ENCODE peak calls at places on chromosomes 3 and 15, in four cellular contexts. A is K562, M is A549, X is SK-N-SH. L is an unnamed sample. For H3K9me3, the result is how much of the 10 kb centered on the place peaks cover.

GRCh38 chr3:64242435-64242834 is 17.2 kb upstream of the PRICKLE2 start:
- DNase-seq in A (no peak), M (no peak), X (no peak), L (no peak)

GRCh38 chr3:53218136-53218535 is 37.7 kb downstream of the TKT start:
- DNase-seq in A (no peak), M (no peak), X (no peak), L (no peak)

GRCh38 chr15:69824075-69824876 is 273.4 kb downstream of the TLE3 start:
- DNase-seq in A (no peak), M (no peak), X (no peak), L (no peak)

GRCh38 chr3:120093923-120094775 is at the start of gene GSK3B:
- DNase-seq in A (peak), M (peak), X (peak), L (peak)

GRCh38 chr3:133943639-133944131 is 48.0 kb upstream of the RAB6B start:
- DNase-seq in A (peak), M (peak), X (no peak), L (peak)

GRCh38 chr15:70029297-70029701 is 68.4 kb downstream of the TLE3 start:
- DNase-seq in A (no peak), M (no peak), X (no peak), L (peak)

GRCh38 chr3:171168086-171168485 is 141.6 kb upstream of the SLC2A2 start:
- DNase-seq in A (peak), M (peak), X (no peak), L (no peak)

GRCh38 chr3:69542265-69543079 is 156.6 kb upstream of the FRMD4B start:
- DNase-seq in A (no peak), M (no peak), X (peak), L (no peak)

GRCh38 chr3:94928921-94929320 is 866.1 kb downstream of the NSUN3 start:
- DNase-seq in A (peak), M (peak), X (no peak), L (no peak)

GRCh38 chr3:101779047-101779807 is at the start of gene NXPE3:
- DNase-seq in A (peak), M (peak), X (peak), L (peak)

GRCh38 chr3:101780661-101781060 is 1.6 kb downstream of the NXPE3 start:
- DNase-seq in A (peak), M (peak), X (peak), L (no peak)

GRCh38 chr3:101781166-101781565 is 2.2 kb downstream of the NXPE3 start:
- DNase-seq in A (no peak), M (no peak), X (no peak), L (no peak)

GRCh38 chr3:101779808-101780366 is 876 bp downstream of the NXPE3 start:
- DNase-seq in A (no peak), M (no peak), X (peak), L (no peak)

GRCh38 chr3:101784850-101785613 is 6.0 kb downstream of the NXPE3 start:
- DNase-seq in A (no peak), M (no peak), X (no peak), L (no peak)
- TF ChIP-seq EP300 in A (no peak), M (no peak), X (no peak), L (no peak)

GRCh38 chr3:107818025-107818424 is 272.8 kb downstream of the CD47 start:
- DNase-seq in A (no peak), M (no peak), X (no peak), L (no peak)

GRCh38 chr3:107826727-107827126 is 264.1 kb downstream of the CD47 start:
- DNase-seq in A (no peak), M (no peak), X (no peak), L (no peak)

GRCh38 chr3:107825556-107825955 is 265.3 kb downstream of the CD47 start:
- DNase-seq in A (no peak), M (no peak), X (no peak), L (no peak)

GRCh38 chr3:107824822-107825371 is 265.9 kb downstream of the CD47 start:
- DNase-seq in A (no peak), M (no peak), X (no peak), L (no peak)

DNA sequence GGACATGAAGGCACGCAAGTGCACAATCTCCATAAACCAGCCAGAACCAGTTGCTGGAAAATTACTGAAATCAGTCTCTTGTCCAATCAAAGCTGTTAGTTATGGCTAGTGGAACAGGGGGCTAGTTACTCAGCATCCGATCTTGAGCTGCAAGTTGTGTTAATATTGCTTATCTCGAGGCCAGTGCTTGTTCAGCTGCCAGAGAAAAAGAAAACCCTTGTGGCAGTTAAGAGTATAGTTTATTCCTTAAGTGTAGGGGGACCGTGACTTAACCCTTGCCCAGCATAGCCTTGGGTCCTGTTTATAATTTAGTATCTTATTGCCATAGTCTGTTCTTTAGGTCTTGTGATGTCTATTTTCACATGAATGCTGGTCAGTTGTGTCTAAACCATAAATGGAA is 268.5 kb downstream of the CD47 start:
- DNase-seq in A (no peak), M (no peak), X (no peak), L (no peak)
- H3K4me3 ChIP-seq in A (no peak), M (no peak), X (no peak), L (no peak)

GRCh38 chr15:20644026-20644425 is 102.4 kb upstream of the GOLGA6L6 start:
- DNase-seq in A (no peak), M (no peak), X (no peak), L (no peak)

GRCh38 chr15:20643024-20643770 is 101.6 kb upstream of the GOLGA6L6 start:
- DNase-seq in A (no peak), M (no peak), X (no peak), L (no peak)

GRCh38 chr15:20646529-20647142 is 105.0 kb upstream of the GOLGA6L6 start:
- DNase-seq in A (no peak), M (no peak), X (no peak), L (peak)

GRCh38 chr15:20644896-20645295 is 103.3 kb upstream of the GOLGA6L6 start:
- DNase-seq in A (no peak), M (no peak), X (no peak), L (no peak)

GRCh38 chr15:20645956-20646355 is 104.4 kb upstream of the GOLGA6L6 start:
- DNase-seq in A (no peak), M (no peak), X (no peak), L (peak)
- H3K9me3 ChIP-seq in A (under half), M (under half), X (under half), L (under half)

DNA sequence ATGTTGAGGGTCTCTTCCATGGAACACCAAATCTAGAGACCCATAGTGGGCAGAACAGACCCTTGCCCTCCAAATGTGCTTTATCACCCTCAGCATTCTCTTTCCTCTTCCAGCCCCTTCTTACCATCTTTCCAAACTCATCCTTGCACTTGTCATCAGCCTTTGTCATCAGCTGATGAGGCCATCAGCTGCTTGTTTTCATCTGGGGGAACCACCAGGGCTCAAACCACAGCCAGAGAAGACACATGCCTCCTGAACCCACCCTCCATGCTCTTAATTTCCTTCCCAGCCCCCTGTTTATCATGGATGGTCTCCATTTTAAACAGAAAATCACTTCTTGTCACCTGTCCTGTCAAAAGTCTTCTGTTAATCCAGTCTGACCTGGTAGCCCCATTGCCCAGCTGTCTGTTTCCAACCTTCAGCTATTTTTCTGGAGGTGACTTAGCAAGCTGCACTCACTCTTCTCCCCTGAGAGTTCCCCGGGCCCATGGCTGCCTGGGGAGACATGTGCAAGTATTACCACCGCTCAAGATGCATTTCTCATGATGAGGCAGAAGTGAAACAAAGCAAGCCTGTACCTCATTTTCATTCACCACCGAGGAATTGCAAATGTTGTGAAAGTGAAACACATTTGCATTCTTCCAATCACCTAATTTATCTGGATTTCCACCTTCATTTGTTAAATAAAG is 14.7 kb upstream of the SYNM start:
- DNase-seq in A (no peak), M (no peak), X (no peak), L (no peak)
- TF ChIP-seq EP300 in A (no peak), M (no peak), X (no peak), L (no peak)

DNA sequence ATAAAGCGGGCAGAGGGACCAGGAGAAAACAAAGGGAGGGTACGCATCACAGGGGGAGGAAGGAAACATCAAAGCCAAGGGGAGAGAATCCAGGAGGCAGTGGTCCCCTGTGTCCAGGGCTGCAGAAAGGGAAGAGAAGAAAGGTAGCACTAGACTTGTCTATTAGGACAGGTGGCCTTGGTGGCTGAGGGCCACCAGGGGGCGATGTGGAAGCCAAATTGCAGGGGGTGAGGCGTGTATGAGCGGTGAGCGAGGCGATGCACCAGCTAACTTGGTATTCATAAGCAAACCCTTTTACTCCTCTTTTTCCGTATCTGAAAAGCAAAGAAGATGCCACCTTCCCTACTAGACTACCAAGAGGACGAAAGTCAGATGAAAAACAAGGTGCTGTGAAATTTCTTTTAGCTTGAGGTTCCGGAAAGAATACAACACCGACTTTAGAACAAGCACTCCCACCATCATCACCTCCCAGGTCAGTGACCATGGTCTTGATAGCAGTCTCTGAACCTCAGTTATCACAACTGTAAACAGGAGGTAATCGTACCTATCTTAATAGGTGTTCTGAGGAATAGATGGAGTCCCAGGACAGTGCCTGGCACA is 654.4 kb upstream of the ADAMTS9 start:
- DNase-seq in A (peak), M (peak), X (no peak), L (no peak)
- H3K4me3 ChIP-seq in A (no peak), M (no peak), X (no peak), L (no peak)

GRCh38 chr3:20809356-20809755 is 623.4 kb upstream of the SGO1 start:
- DNase-seq in A (no peak), M (no peak), X (no peak), L (no peak)
- H3K9me3 ChIP-seq in A (under half), M (under half), X (under half), L (under half)

DNA sequence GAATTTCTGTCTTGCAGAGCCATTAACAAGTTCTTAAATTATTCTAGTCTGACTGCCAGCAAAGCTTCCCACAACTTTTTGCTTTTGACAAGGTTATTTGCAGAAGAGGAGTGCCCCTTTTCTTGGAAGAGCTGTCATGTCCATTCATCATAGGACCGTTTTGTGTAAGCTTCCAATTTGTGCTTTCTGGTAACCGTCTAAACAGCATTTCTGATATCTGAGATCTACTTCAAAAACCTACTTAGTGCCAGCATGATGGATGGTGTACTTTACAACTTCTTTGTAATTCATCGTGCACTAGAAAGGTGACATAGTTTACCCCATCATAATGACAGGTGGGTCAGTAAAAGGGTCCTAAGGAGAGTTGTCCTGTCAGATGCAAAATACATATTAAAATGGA is 379.7 kb downstream of the NAALADL2 start:
- DNase-seq in A (no peak), M (no peak), X (no peak), L (no peak)
- TF ChIP-seq EP300 in A (no peak), M (no peak), X (no peak), L (no peak)

GRCh38 chr3:66195347-66195783 is 25.4 kb upstream of the SLC25A26 start:
- DNase-seq in A (peak), M (no peak), X (peak), L (peak)
- H3K4me3 ChIP-seq in A (no peak), M (no peak), X (peak), L (peak)

GRCh38 chr15:49793943-49794342 is 173.1 kb downstream of the DTWD1 start:
- DNase-seq in A (no peak), M (no peak), X (no peak), L (no peak)

GRCh38 chr15:49789436-49789835 is 168.6 kb downstream of the DTWD1 start:
- DNase-seq in A (no peak), M (no peak), X (no peak), L (no peak)
- H3K9me3 ChIP-seq in A (under half), M (under half), X (under half), L (under half)

GRCh38 chr15:101167791-101168462 is 83.9 kb downstream of the CHSY1 start:
- DNase-seq in A (peak), M (no peak), X (no peak), L (peak)
- TF ChIP-seq EP300 in A (peak), M (no peak), X (no peak), L (peak)